ENCODE peak calls at places on chromosomes 5 and 9, in four cellular contexts. S is HCT116, F is K562, Y is Panc1. O is an unnamed sample.

GRCh38 chr9:99266136-99267023 is 44.3 kb downstream of the SEC61B start:
- DNase-seq in S (peak), F (peak), Y (peak), O (peak)

GRCh38 chr9:121246821-121247511 is 21.0 kb upstream of the GSN start:
- DNase-seq in S (no peak), F (peak), Y (no peak), O (no peak)

GRCh38 chr5:140561753-140562523 is 2.5 kb downstream of the APBB3 start:
- DNase-seq in S (no peak), F (no peak), Y (no peak), O (no peak)

GRCh38 chr9:38306899-38307298 is 85.6 kb upstream of the ALDH1B1 start:
- DNase-seq in S (no peak), F (no peak), Y (no peak), O (no peak)

GRCh38 chr5:45793638-45794532 is 97.7 kb upstream of the HCN1 start:
- DNase-seq in S (peak), F (no peak), Y (no peak), O (no peak)

GRCh38 chr9:135985459-135985774 is 24.2 kb upstream of the UBAC1 start:
- DNase-seq in S (no peak), F (no peak), Y (no peak), O (no peak)

GRCh38 chr9:100099722-100100042 is 639 bp downstream of the INVS start:
- DNase-seq in S (peak), F (peak), Y (peak), O (peak)

GRCh38 chr5:176568657-176569056 is 19.5 kb downstream of the CDHR2 start:
- DNase-seq in S (no peak), F (no peak), Y (no peak), O (no peak)

GRCh38 chr5:71839049-71839834 is 120.2 kb downstream of the CARTPT start:
- DNase-seq in S (no peak), F (no peak), Y (no peak), O (no peak)

GRCh38 chr5:139468421-139468931 is 2.3 kb upstream of the SMIM33 start:
- DNase-seq in S (no peak), F (peak), Y (no peak), O (no peak)

GRCh38 chr5:37777472-37778135 is 62.2 kb downstream of the GDNF start:
- DNase-seq in S (no peak), F (no peak), Y (no peak), O (no peak)

GRCh38 chr5:56072863-56073777 is 78.4 kb upstream of the IL6ST start:
- DNase-seq in S (no peak), F (no peak), Y (no peak), O (no peak)

GRCh38 chr5:50623666-50624065 is 42.8 kb upstream of the PARP8 start:
- DNase-seq in S (no peak), F (no peak), Y (no peak), O (no peak)

GRCh38 chr9:13863112-13863511 is 450.8 kb downstream of the NFIB start:
- DNase-seq in S (no peak), F (no peak), Y (no peak), O (no peak)

DNA sequence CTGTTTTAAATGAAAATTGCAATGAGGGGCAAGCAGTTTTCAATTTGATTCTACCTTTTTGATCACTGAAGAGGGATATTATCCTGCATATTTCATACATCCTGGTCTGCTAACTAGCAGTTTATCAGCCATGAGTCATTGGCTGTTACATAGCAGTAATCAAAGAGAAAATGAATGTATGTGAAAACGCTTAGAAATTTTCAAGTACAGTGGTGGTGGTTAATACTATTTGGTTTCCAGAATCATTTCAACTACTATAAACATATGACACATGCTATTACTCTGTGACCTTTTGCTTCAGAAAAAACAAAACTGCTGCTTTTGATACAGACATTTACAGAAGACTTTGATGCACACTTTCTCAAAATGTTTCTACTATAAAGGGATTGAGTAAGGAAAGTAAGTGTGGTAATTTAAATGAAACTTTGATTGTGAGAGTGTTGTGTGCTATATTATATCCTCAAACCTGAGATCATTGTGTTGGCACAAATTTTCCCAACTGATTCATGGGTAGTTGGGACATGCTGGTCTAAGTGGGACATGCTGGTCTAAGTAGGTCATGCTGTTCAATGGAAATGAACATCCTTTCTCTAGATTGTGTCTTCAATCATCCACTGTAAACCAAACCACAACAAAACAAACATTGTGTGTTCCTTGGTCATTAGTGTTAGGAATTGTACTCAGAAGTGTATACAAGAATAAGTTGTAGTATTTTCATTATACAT is 5.1 kb downstream of the RNF14 start:
- DNase-seq in S (no peak), F (no peak), Y (no peak), O (no peak)
- TF ChIP-seq TCF7L2 in S (no peak), F (no peak), Y (no peak), O (no peak)

GRCh38 chr5:61906820-61907219 is 399.2 kb upstream of the KIF2A start:
- DNase-seq in S (no peak), F (no peak), Y (no peak), O (no peak)

GRCh38 chr5:61901997-61902396 is 404.0 kb upstream of the KIF2A start:
- DNase-seq in S (no peak), F (no peak), Y (no peak), O (no peak)

GRCh38 chr5:61904730-61905129 is 401.3 kb upstream of the KIF2A start:
- DNase-seq in S (no peak), F (no peak), Y (no peak), O (no peak)

GRCh38 chr5:61907995-61908394 is 398.0 kb upstream of the KIF2A start:
- DNase-seq in S (no peak), F (no peak), Y (no peak), O (no peak)

DNA sequence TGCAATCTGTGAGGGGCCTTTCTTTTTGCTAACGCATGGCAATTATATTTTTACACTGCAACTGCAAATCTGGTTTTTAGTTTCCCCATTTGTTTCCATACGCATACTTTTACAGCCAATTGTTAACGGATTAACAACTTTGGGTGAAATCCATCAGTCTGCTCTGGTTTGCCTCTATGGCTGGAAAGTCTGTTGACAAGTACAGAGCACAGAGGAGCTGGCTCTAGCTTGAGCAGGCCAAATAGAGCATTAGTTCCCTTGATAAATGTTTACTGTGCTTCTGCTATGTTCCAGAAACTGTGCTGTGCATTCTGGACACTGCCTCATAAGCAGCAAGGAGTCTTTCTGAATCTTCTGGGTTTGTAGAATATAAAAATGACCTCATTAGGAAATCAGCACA is 400.4 kb upstream of the KIF2A start:
- DNase-seq in S (no peak), F (no peak), Y (no peak), O (no peak)
- TF ChIP-seq TCF7L2 in S (no peak), F (no peak), Y (no peak), O (no peak)

GRCh38 chr9:137615387-137615871 is 3.4 kb upstream of the EHMT1 start:
- DNase-seq in S (no peak), F (no peak), Y (no peak), O (no peak)

GRCh38 chr9:137618105-137619067 is at the start of gene EHMT1:
- DNase-seq in S (peak), F (peak), Y (no peak), O (peak)

GRCh38 chr9:137621131-137621757 is 2.4 kb downstream of the EHMT1 start:
- DNase-seq in S (no peak), F (no peak), Y (no peak), O (no peak)

GRCh38 chr9:137620581-137620980 is 1.8 kb downstream of the EHMT1 start:
- DNase-seq in S (no peak), F (no peak), Y (no peak), O (no peak)

GRCh38 chr9:137619240-137620090 is 660 bp downstream of the EHMT1 start:
- DNase-seq in S (no peak), F (peak), Y (no peak), O (no peak)
- TF ChIP-seq TCF7L2 in S (no peak), F (no peak), Y (no peak), O (no peak)

DNA sequence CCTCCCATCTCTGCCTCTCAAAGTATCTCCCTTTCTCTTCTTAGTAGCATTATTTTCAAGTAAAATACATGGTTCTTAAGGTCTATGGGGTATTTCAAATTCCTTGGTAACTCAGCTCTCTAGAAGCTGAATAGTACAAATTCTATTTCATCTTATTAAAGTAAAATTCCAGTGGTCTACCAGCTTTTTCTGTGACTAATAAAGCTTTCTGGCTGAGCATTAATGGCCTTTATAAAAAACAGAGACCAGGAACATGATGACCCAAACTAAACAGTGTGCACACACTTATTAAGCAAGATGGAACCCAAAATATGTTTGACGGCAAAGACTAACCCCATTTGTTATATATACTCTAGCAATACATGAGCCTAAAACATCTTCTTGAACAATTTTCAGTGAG is 142.6 kb downstream of the OR2K2 start:
- DNase-seq in S (no peak), F (no peak), Y (no peak), O (no peak)
- TF ChIP-seq TCF7L2 in S (no peak), F (no peak), Y (no peak), O (no peak)

GRCh38 chr5:98774192-98775046 is 956 bp downstream of the RGMB start:
- DNase-seq in S (no peak), F (peak), Y (no peak), O (peak)
- TF ChIP-seq TCF7L2 in S (no peak), F (no peak), Y (no peak), O (no peak)

O was measured in HepG2.